ENCODE peak calls at places on chromosomes 5 and 9, in ten cellular contexts. L, W, A, G, Q, Y, B, M, X and K are unnamed samples.

GRCh38 chr9:106111039-106111740 is 416.8 kb downstream of the TMEM38B start:
- DNase-seq in L (no peak), W (no peak), A (no peak), G (no peak), Q (no peak), Y (no peak), B (no peak), M (no peak), X (no peak), K (no peak)

GRCh38 chr5:154365823-154366222 is 80.0 kb upstream of the SAP30L start:
- DNase-seq in L (no peak), W (peak), A (no peak), G (no peak), Q (no peak), Y (peak), B (peak), M (no peak), X (peak), K (no peak)

GRCh38 chr5:129094924-129095797 is 612 bp downstream of the ISOC1 start:
- DNase-seq in L (peak), W (peak), A (no peak), G (peak), Q (peak), Y (peak), B (peak), M (peak), X (peak), K (peak)

GRCh38 chr5:54412913-54413312 is 42.6 kb upstream of the HSPB3 start:
- DNase-seq in L (no peak), W (no peak), A (no peak), G (no peak), Q (no peak), Y (no peak), B (no peak), M (no peak), X (no peak), K (no peak)

GRCh38 chr9:135487281-135488012 is 7.9 kb downstream of the PPP1R26 start:
- DNase-seq in L (no peak), W (no peak), A (no peak), G (no peak), Q (no peak), Y (no peak), B (no peak), M (no peak), X (no peak), K (no peak)

GRCh38 chr5:59661939-59662615 is 231.4 kb downstream of the PDE4D start:
- DNase-seq in L (no peak), W (no peak), A (no peak), G (no peak), Q (no peak), Y (no peak), B (no peak), M (no peak), X (peak), K (no peak)

GRCh38 chr5:12320331-12320730 is 416.1 kb upstream of the CTNND2 start:
- DNase-seq in L (no peak), W (peak), A (no peak), G (no peak), Q (no peak), Y (no peak), B (no peak), M (no peak), X (no peak), K (no peak)

GRCh38 chr5:150301901-150302300 is 804 bp downstream of the ARSI start:
- DNase-seq in L (no peak), W (no peak), A (no peak), G (no peak), Q (no peak), Y (no peak), B (no peak), M (no peak), X (no peak), K (no peak)

GRCh38 chr9:78601957-78602565 is 305.1 kb downstream of the PSAT1 start:
- DNase-seq in L (no peak), W (peak), A (peak), G (peak), Q (peak), Y (peak), B (peak), M (no peak), X (peak), K (no peak)

GRCh38 chr5:136203303-136203922 is 10.5 kb upstream of the SMIM32 start:
- DNase-seq in L (no peak), W (no peak), A (no peak), G (no peak), Q (no peak), Y (no peak), B (no peak), M (no peak), X (no peak), K (peak)

GRCh38 chr9:99387416-99387815 is 165.3 kb downstream of the SEC61B start:
- DNase-seq in L (no peak), W (no peak), A (no peak), G (no peak), Q (no peak), Y (no peak), B (peak), M (no peak), X (no peak), K (no peak)

GRCh38 chr9:74303945-74304344 is 193.2 kb upstream of the RORB start:
- DNase-seq in L (no peak), W (no peak), A (no peak), G (no peak), Q (no peak), Y (no peak), B (no peak), M (no peak), X (no peak), K (no peak)

GRCh38 chr9:30329441-30329840 is 2055.0 kb upstream of the ACO1 start:
- DNase-seq in L (no peak), W (no peak), A (no peak), G (no peak), Q (no peak), Y (no peak), B (no peak), M (no peak), X (no peak), K (no peak)

GRCh38 chr5:173663810-173664526 is 47.5 kb upstream of the BOD1 start:
- DNase-seq in L (no peak), W (no peak), A (no peak), G (peak), Q (no peak), Y (no peak), B (peak), M (no peak), X (peak), K (no peak)

GRCh38 chr5:177588413-177588909 is 3.5 kb upstream of the TMED9 start:
- DNase-seq in L (no peak), W (no peak), A (no peak), G (no peak), Q (no peak), Y (no peak), B (no peak), M (no peak), X (no peak), K (no peak)

GRCh38 chr5:14476791-14477435 is 104.7 kb upstream of the OTULINL start:
- DNase-seq in L (no peak), W (peak), A (no peak), G (no peak), Q (peak), Y (peak), B (peak), M (no peak), X (peak), K (no peak)

GRCh38 chr5:122089614-122090013 is 11.6 kb upstream of the LOX start:
- DNase-seq in L (no peak), W (peak), A (no peak), G (no peak), Q (peak), Y (no peak), B (peak), M (no peak), X (peak), K (no peak)

GRCh38 chr9:137275203-137275936 is 2.2 kb upstream of the TOR4A start:
- DNase-seq in L (no peak), W (no peak), A (no peak), G (peak), Q (no peak), Y (no peak), B (no peak), M (no peak), X (no peak), K (peak)

GRCh38 chr9:121781701-121782464 is 130.4 kb downstream of the DAB2IP start:
- DNase-seq in L (no peak), W (no peak), A (no peak), G (peak), Q (no peak), Y (no peak), B (no peak), M (no peak), X (no peak), K (no peak)

GRCh38 chr9:137646341-137646740 is 27.5 kb downstream of the EHMT1 start:
- DNase-seq in L (no peak), W (no peak), A (no peak), G (no peak), Q (no peak), Y (no peak), B (no peak), M (no peak), X (no peak), K (no peak)

GRCh38 chr9:93473411-93473810 is 20.0 kb upstream of the FAM120AOS start:
- DNase-seq in L (no peak), W (peak), A (no peak), G (no peak), Q (no peak), Y (peak), B (peak), M (no peak), X (peak), K (no peak)

GRCh38 chr9:36632892-36633291 is 60.2 kb downstream of the MELK start:
- DNase-seq in L (no peak), W (peak), A (peak), G (no peak), Q (no peak), Y (peak), B (peak), M (no peak), X (peak), K (no peak)

GRCh38 chr9:121690316-121690715 is 38.9 kb downstream of the DAB2IP start:
- DNase-seq in L (no peak), W (no peak), A (no peak), G (no peak), Q (peak), Y (no peak), B (peak), M (no peak), X (no peak), K (no peak)

GRCh38 chr9:117258201-117258866 is 156.5 kb downstream of the ASTN2 start:
- DNase-seq in L (no peak), W (no peak), A (no peak), G (no peak), Q (no peak), Y (no peak), B (no peak), M (no peak), X (no peak), K (no peak)

GRCh38 chr9:137682431-137682991 is 63.7 kb downstream of the EHMT1 start:
- DNase-seq in L (no peak), W (no peak), A (no peak), G (no peak), Q (no peak), Y (no peak), B (no peak), M (no peak), X (no peak), K (no peak)

GRCh38 chr9:19405771-19406170 is 3.0 kb upstream of the ACER2 start:
- DNase-seq in L (no peak), W (no peak), A (no peak), G (no peak), Q (no peak), Y (no peak), B (no peak), M (no peak), X (no peak), K (no peak)

GRCh38 chr5:129506092-129506491 is 46.0 kb downstream of the ADAMTS19 start:
- DNase-seq in L (no peak), W (peak), A (no peak), G (no peak), Q (no peak), Y (peak), B (peak), M (no peak), X (no peak), K (no peak)

GRCh38 chr5:537098-537497 is 12.8 kb upstream of the SLC9A3 start:
- DNase-seq in L (no peak), W (no peak), A (no peak), G (no peak), Q (no peak), Y (no peak), B (no peak), M (no peak), X (no peak), K (no peak)

GRCh38 chr5:107090471-107090870 is 580.3 kb downstream of the EFNA5 start:
- DNase-seq in L (no peak), W (no peak), A (no peak), G (no peak), Q (no peak), Y (no peak), B (no peak), M (no peak), X (no peak), K (no peak)

GRCh38 chr5:125412561-125413535 is 666.4 kb upstream of the ZNF608 start:
- DNase-seq in L (no peak), W (peak), A (no peak), G (peak), Q (peak), Y (peak), B (peak), M (peak), X (peak), K (peak)

GRCh38 chr9:38008168-38009034 is 60.6 kb downstream of the SHB start:
- DNase-seq in L (peak), W (peak), A (peak), G (no peak), Q (peak), Y (peak), B (peak), M (peak), X (peak), K (no peak)

GRCh38 chr9:129111762-129112151 is 542 bp downstream of the PTPA start:
- DNase-seq in L (no peak), W (peak), A (no peak), G (peak), Q (peak), Y (peak), B (peak), M (no peak), X (peak), K (no peak)

GRCh38 chr5:100901851-100902341 is 1.2 kb downstream of the ST8SIA4 start:
- DNase-seq in L (no peak), W (peak), A (no peak), G (peak), Q (no peak), Y (peak), B (no peak), M (no peak), X (peak), K (no peak)

GRCh38 chr9:93308158-93308602 is 124.2 kb downstream of the WNK2 start:
- DNase-seq in L (no peak), W (no peak), A (no peak), G (no peak), Q (no peak), Y (no peak), B (no peak), M (peak), X (no peak), K (no peak)

GRCh38 chr5:59652449-59652848 is 241.1 kb downstream of the PDE4D start:
- DNase-seq in L (no peak), W (no peak), A (no peak), G (no peak), Q (no peak), Y (no peak), B (no peak), M (no peak), X (no peak), K (no peak)

GRCh38 chr5:151047814-151048425 is 27.5 kb downstream of the GPX3 start:
- DNase-seq in L (no peak), W (peak), A (no peak), G (peak), Q (no peak), Y (peak), B (peak), M (no peak), X (peak), K (no peak)

GRCh38 chr9:131593255-131593820 is 48.0 kb downstream of the PRRT1B start:
- DNase-seq in L (no peak), W (no peak), A (no peak), G (no peak), Q (no peak), Y (no peak), B (peak), M (no peak), X (peak), K (no peak)